ENCODE peak calls at places on chromosomes 16 and 17, in six cellular contexts. Y, B, T, G, E and K are unnamed samples.

GRCh38 chr16:89325861-89326471 is 108.5 kb downstream of the ZNF778 start:
- DNase-seq in Y (no peak), B (no peak), T (peak; percentile 61), G (peak; percentile 75), E (peak; percentile 81), K (peak; percentile 66)

GRCh38 chr16:63315229-63315628 is 1279.0 kb upstream of the CDH8 start:
- DNase-seq in Y (no peak), B (no peak), T (no peak), G (peak; percentile 61), E (no peak), K (no peak)

GRCh38 chr17:64653325-64653984 is 8.7 kb downstream of the SMURF2 start:
- DNase-seq in Y (no peak), B (no peak), T (no peak), G (no peak), E (peak; percentile 60), K (no peak)

GRCh38 chr16:27181020-27181419 is 22.3 kb upstream of the KDM8 start:
- DNase-seq in Y (no peak), B (no peak), T (no peak), G (no peak), E (no peak), K (no peak)

GRCh38 chr17:3965123-3965800 is 1.0 kb upstream of the ATP2A3 start:
- DNase-seq in Y (no peak), B (peak; percentile 76), T (peak; percentile 81), G (peak; percentile 83), E (no peak), K (peak; percentile 87)

GRCh38 chr16:46612121-46612520 is 9.1 kb downstream of the SHCBP1 start:
- DNase-seq in Y (no peak), B (no peak), T (peak; percentile 73), G (no peak), E (no peak), K (peak; percentile 69)

GRCh38 chr17:8503807-8504206 is 68.1 kb downstream of the NDEL1 start:
- DNase-seq in Y (no peak), B (no peak), T (no peak), G (no peak), E (no peak), K (no peak)

GRCh38 chr16:12320298-12320706 is 343.8 kb downstream of the SNX29 start:
- DNase-seq in Y (no peak), B (no peak), T (no peak), G (no peak), E (peak; percentile 31), K (no peak)

GRCh38 chr16:72664122-72664479 is 383.8 kb downstream of the ZFHX3 start:
- DNase-seq in Y (no peak), B (no peak), T (no peak), G (no peak), E (no peak), K (no peak)

GRCh38 chr17:17555151-17555550 is 36.4 kb downstream of the PEMT start:
- DNase-seq in Y (no peak), B (no peak), T (no peak), G (no peak), E (no peak), K (no peak)

GRCh38 chr17:43755389-43755875 is 3.2 kb downstream of the SOST start:
- DNase-seq in Y (no peak), B (no peak), T (no peak), G (no peak), E (no peak), K (peak; percentile 16)

GRCh38 chr16:66020642-66021041 is 345.8 kb upstream of the CDH5 start:
- DNase-seq in Y (peak; percentile 49), B (no peak), T (no peak), G (peak; percentile 7), E (peak; percentile 62), K (peak; percentile 84)

GRCh38 chr17:57296231-57296630 is 39.9 kb downstream of the MSI2 start:
- DNase-seq in Y (no peak), B (no peak), T (no peak), G (no peak), E (no peak), K (no peak)

GRCh38 chr17:30454635-30455034 is 22.6 kb upstream of the GOSR1 start:
- DNase-seq in Y (no peak), B (no peak), T (no peak), G (peak; percentile 24), E (no peak), K (no peak)

GRCh38 chr17:596763-597644 is 117.6 kb downstream of the VPS53 start:
- DNase-seq in Y (no peak), B (no peak), T (no peak), G (peak; percentile 29), E (peak; percentile 56), K (peak; percentile 5)

GRCh38 chr17:75547091-75547490 is 21.6 kb downstream of the LLGL2 start:
- DNase-seq in Y (no peak), B (no peak), T (no peak), G (no peak), E (no peak), K (no peak)

GRCh38 chr17:2195729-2196128 is 107.9 kb downstream of the SMG6 start:
- DNase-seq in Y (no peak), B (no peak), T (no peak), G (no peak), E (peak; percentile 61), K (peak; percentile 70)

GRCh38 chr17:82202981-82203380 is 9.7 kb downstream of the CCDC57 start:
- DNase-seq in Y (no peak), B (no peak), T (no peak), G (no peak), E (no peak), K (no peak)

GRCh38 chr16:83100679-83101078 is 473.9 kb downstream of the CDH13 start:
- DNase-seq in Y (no peak), B (no peak), T (no peak), G (no peak), E (no peak), K (peak; percentile 32)

DNA sequence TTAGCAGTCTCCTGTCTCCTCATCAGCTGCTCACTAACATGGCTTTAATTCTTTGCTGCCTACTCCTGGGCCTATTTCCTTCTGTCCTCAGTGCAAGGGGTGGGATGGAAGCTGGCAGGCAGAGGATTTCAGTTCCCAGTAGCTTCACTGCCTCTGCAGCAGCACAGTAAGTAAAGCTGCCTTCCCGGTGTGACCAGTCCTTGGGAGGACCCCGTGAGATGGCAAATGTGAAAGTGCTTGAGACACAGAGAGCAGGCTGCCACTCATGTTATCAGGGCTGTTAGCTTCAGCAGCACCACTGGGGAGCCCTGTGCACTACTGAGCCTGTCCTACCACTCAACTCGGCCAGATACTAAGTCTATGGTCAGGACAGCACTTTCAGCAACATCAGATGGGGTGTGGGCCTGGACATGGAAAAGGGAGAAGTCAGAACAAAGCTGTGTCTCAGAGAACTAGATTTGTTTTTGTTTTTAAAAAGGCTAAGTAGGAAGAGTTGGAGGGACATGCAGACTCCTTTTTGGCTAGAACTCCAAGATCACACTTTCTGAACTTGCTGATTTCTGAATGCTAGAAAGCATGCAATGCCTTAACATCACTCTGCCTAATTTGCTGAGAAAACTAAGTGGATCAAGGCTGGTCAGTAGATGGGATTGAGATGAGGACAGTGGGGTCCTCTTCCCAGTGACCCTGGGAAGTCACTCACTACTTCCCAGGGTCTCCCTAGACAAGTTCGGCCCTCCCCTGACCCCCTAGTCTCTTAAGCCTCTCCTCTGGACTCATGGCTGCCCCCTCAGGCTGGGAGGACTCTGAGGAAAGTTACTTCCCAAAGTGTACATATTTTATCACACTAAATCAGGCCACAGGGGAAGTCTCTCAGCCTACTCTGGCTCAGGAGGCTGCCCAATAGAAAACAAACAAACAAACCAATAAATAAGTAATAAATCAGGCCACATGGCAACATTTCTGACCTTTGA is 1.1 kb downstream of the ACSF2 start:
- DNase-seq in Y (no peak), B (peak; percentile 46), T (peak; percentile 68), G (peak; percentile 84), E (peak; percentile 30), K (peak; percentile 55)
- TF ChIP-seq CTCF in Y (no peak), B (no peak), T (peak; percentile 82), G (peak; percentile 43), E (peak; percentile 27), K (peak; percentile 31)

DNA sequence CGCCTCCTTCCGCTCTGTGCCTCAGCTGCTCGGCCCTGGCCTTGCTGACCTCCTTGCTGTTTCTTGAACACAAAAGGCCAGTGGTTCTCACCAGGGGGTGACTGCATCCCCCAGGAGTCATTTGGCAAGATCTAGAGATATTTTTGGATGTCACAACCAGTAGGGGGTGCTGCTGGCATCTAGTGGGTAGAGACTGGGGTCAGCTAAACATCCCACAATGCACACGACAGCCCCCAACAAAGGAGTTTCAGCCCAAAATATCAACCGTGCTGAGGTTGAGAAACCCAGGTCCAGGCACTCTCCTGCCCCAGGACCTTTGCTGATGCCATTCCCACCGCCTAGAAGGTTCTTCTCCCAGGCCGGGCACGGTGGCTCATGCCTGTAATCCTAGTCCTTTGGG is 39.7 kb downstream of the ABCC6 start:
- DNase-seq in Y (no peak), B (no peak), T (no peak), G (no peak), E (no peak), K (no peak)
- TF ChIP-seq CTCF in Y (peak; percentile 37), B (no peak), T (peak; percentile 36), G (peak; percentile 26), E (peak; percentile 9), K (peak; percentile 18)

GRCh38 chr17:27355419-27355818 is 61.5 kb downstream of the WSB1 start:
- DNase-seq in Y (no peak), B (no peak), T (no peak), G (no peak), E (no peak), K (no peak)
- TF ChIP-seq CTCF in Y (no peak), B (no peak), T (no peak), G (no peak), E (no peak), K (no peak)

GRCh38 chr16:14444979-14445810 is 184.9 kb downstream of the PARN start:
- DNase-seq in Y (no peak), B (no peak), T (no peak), G (no peak), E (no peak), K (no peak)
- TF ChIP-seq CTCF in Y (no peak), B (no peak), T (no peak), G (peak; percentile 12), E (no peak), K (no peak)

GRCh38 chr17:72166040-72166439 is 45.2 kb downstream of the SOX9 start:
- DNase-seq in Y (no peak), B (no peak), T (no peak), G (no peak), E (no peak), K (no peak)
- TF ChIP-seq CTCF in Y (no peak), B (no peak), T (no peak), G (no peak), E (no peak), K (no peak)